ENCODE peak calls at places on chromosomes 11 and 22, in ten cellular contexts. D is heart right ventricle, J is H1, P is brain microvascular endothelial cell, S is GM23338, O is tibial nerve, F is PC-9, N is psoas muscle, K is cardiac fibroblast, B is neural progenitor cell. Z is an unnamed sample.
A peak's percentile ranks its signal among the peaks of the same experiment; 100 is the strongest.

GRCh38 chr22:47379037-47379436 is 616.6 kb downstream of the TBC1D22A start:
- DNase-seq in D (no peak), J (no peak), P (no peak), S (no peak), O (no peak), F (no peak), N (no peak), K (no peak), B (no peak), Z (no peak)

GRCh38 chr11:64304316-64305072 is 830 bp upstream of the ESRRA start:
- DNase-seq in D (peak; percentile 94), J (peak; percentile 99), P (peak; percentile 91), S (peak; percentile 99), O (peak; percentile 87), F (peak; percentile 81), N (peak; percentile 94), K (peak; percentile 93), B (peak; percentile 96), Z (peak; percentile 57)

GRCh38 chr11:13110929-13111812 is 102.1 kb downstream of the RASSF10 start:
- DNase-seq in D (peak; percentile 16), J (no peak), P (peak; percentile 56), S (no peak), O (no peak), F (peak; percentile 76), N (no peak), K (peak; percentile 78), B (peak; percentile 59), Z (no peak)

GRCh38 chr11:2260491-2261364 is 9.7 kb downstream of the ASCL2 start:
- DNase-seq in D (no peak), J (no peak), P (no peak), S (no peak), O (no peak), F (no peak), N (no peak), K (no peak), B (no peak), Z (no peak)

GRCh38 chr22:49372530-49373288 is 455.0 kb downstream of the BRD1 start:
- DNase-seq in D (no peak), J (no peak), P (peak; percentile 31), S (no peak), O (no peak), F (peak; percentile 60), N (no peak), K (no peak), B (peak; percentile 43), Z (no peak)

GRCh38 chr11:47253660-47254059 is 4.1 kb upstream of the NR1H3 start:
- DNase-seq in D (no peak), J (no peak), P (no peak), S (no peak), O (no peak), F (no peak), N (no peak), K (no peak), B (no peak), Z (no peak)

GRCh38 chr11:2138075-2138435 is 1.1 kb downstream of the IGF2 start:
- DNase-seq in D (peak; percentile 20), J (no peak), P (no peak), S (peak; percentile 64), O (no peak), F (no peak), N (peak; percentile 20), K (no peak), B (peak; percentile 72), Z (no peak)

GRCh38 chr22:21590809-21591641 is 23.5 kb downstream of the UBE2L3 start:
- DNase-seq in D (no peak), J (no peak), P (no peak), S (no peak), O (no peak), F (no peak), N (no peak), K (no peak), B (no peak), Z (no peak)

GRCh38 chr22:30224161-30224857 is 22.2 kb downstream of the LIF start:
- DNase-seq in D (no peak), J (no peak), P (no peak), S (no peak), O (no peak), F (peak; percentile 94), N (no peak), K (no peak), B (no peak), Z (no peak)

GRCh38 chr11:62152245-62153086 is 28.7 kb downstream of the INCENP start:
- DNase-seq in D (no peak), J (peak; percentile 11), P (no peak), S (no peak), O (no peak), F (no peak), N (no peak), K (no peak), B (no peak), Z (no peak)

DNA sequence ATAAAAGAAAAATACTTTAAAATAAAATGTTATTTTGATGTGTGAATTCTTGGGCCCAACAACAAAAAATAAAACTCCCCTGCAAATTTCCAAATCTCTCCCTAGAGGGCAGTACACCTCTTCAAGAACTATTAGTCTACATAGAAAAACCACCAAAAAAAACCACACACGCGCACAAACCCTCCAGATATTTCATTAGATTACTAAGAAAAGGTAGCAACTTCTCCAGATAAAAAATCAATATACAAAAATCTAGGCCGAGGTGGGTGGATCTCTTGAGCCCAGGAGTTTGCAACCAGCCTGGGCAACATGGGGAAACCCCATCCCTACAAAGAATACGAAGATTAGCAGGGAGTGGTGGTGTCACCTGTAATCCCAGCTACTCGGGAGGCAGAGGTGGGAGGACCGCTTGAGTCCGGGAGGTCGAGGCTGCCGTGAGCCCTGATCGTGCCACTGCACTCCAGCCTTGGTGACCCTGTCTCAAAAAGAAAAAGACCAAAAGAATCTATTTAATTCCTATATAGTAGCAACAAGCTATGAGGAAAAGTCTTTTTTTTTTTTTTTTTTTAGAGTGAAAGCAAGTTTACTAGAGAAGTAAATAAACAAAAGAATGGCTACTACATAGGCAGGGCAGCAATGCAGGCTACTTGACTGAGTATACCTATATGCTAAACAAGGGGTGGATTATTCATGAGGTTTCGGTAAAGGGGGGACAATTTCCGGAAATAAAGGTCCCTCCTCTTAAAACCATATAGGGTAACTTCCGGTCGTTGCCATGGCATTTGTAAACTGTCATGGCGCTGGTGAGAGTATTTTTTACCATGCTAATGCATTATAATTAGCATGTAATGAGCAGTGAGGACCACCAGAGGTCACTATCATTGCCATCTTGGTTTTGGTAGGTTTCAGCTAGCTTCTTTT is 13.1 kb downstream of the B3GNT6 start:
- DNase-seq in D (no peak), J (no peak), P (peak; percentile 96), S (peak; percentile 97), O (peak; percentile 46), F (peak; percentile 94), N (peak; percentile 45), K (peak; percentile 95), B (peak; percentile 79), Z (peak; percentile 78)
- H3K4me3 ChIP-seq in D (peak overlapping the region; percentile 35), J (peak overlapping the region; percentile 34), P (peak overlapping the region; percentile 37), S (peak overlapping the region; percentile 13), O (peak overlapping the region; percentile 41), F (peak overlapping the region; percentile 68), N (peak overlapping the region; percentile 56), K (peak overlapping the region; percentile 41), B (no peak overlapping the region), Z (peak overlapping the region; percentile 54)

DNA sequence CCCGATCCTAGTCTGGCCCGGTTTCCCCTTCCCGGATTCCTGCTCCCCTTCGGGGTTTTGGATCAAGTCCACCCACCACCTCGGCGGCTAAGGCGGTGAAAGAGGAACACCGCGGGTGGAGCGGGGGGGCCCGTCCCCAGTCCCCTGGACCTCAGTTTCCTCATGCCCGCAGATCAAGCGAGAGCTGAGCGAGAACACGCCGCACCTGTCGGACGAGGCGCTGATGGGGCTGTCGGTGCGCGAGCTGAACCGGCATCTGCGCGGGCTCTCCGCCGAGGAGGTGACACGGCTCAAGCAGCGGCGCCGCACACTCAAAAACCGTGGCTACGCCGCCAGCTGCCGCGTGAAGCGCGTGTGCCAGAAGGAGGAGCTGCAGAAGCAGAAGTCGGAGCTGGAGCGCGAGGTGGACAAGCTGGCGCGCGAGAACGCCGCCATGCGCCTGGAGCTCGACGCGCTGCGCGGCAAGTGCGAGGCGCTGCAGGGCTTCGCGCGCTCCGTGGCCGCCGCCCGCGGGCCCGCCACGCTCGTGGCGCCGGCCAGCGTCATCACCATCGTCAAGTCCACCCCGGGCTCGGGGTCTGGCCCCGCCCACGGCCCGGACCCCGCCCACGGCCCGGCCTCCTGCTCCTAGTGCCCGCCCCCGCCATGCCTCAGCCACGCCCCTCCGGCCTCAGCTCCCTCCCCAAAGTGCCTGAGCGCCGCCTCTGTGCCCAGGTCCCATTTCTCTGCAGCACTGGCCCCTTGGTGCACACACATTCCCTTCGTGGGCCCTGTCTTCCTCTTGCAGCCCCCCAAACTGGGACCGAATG is 12.7 kb downstream of the MAFF start:
- DNase-seq in D (peak; percentile 77), J (peak; percentile 95), P (no peak), S (peak; percentile 92), O (peak; percentile 57), F (no peak), N (peak; percentile 72), K (peak; percentile 79), B (peak; percentile 88), Z (no peak)
- TF ChIP-seq CTCF in D (peak; percentile 13), J (no peak), P (peak; percentile 31), S (no peak), O (no peak), F (no peak), N (peak; percentile 4), K (no peak), B (peak; percentile 27), Z (no peak)

GRCh38 chr11:93567406-93567819 is 24.2 kb upstream of the SMCO4 start:
- DNase-seq in D (peak; percentile 68), J (no peak), P (peak; percentile 10), S (no peak), O (no peak), F (no peak), N (peak; percentile 59), K (peak; percentile 25), B (no peak), Z (no peak)
- H3K4me3 ChIP-seq in D (no peak overlapping the region), J (no peak overlapping the region), P (no peak overlapping the region), S (no peak overlapping the region), O (no peak overlapping the region), F (no peak overlapping the region), N (no peak overlapping the region), K (no peak overlapping the region), B (no peak overlapping the region), Z (no peak overlapping the region)

GRCh38 chr11:11668293-11668692 is 46.5 kb upstream of the GALNT18 start:
- DNase-seq in D (no peak), J (no peak), P (no peak), S (no peak), O (no peak), F (no peak), N (no peak), K (no peak), B (no peak), Z (no peak)

GRCh38 chr11:11668781-11669180 is 47.0 kb upstream of the GALNT18 start:
- DNase-seq in D (no peak), J (no peak), P (no peak), S (no peak), O (no peak), F (no peak), N (no peak), K (no peak), B (no peak), Z (no peak)

GRCh38 chr11:11663907-11664306 is 42.1 kb upstream of the GALNT18 start:
- DNase-seq in D (no peak), J (no peak), P (no peak), S (no peak), O (no peak), F (no peak), N (no peak), K (no peak), B (no peak), Z (no peak)

GRCh38 chr11:11669447-11669846 is 47.6 kb upstream of the GALNT18 start:
- DNase-seq in D (no peak), J (no peak), P (no peak), S (no peak), O (no peak), F (no peak), N (no peak), K (no peak), B (no peak), Z (no peak)

GRCh38 chr11:11667056-11667455 is 45.3 kb upstream of the GALNT18 start:
- DNase-seq in D (no peak), J (no peak), P (no peak), S (no peak), O (no peak), F (no peak), N (no peak), K (peak; percentile 13), B (no peak), Z (no peak)
- TF ChIP-seq CTCF in D (no peak), J (peak; percentile 33), P (peak; percentile 18), S (no peak), O (no peak), F (no peak), N (no peak), K (no peak), B (no peak), Z (peak; percentile 16)